ENCODE peak calls at places on chromosomes 7 and 10, in seven cellular contexts. K, J, B, V, X, F and P are unnamed samples.

GRCh38 chr7:88338521-88338920 is 31.8 kb upstream of the STEAP4 start:
- DNase-seq in V (no peak), F (no peak), J (no peak), X (no peak), B (no peak), K (no peak), P (no peak)

GRCh38 chr10:25064401-25064800 is 48.0 kb downstream of the THNSL1 start:
- DNase-seq in K (no peak), V (no peak), J (no peak), X (no peak), F (no peak), B (no peak), P (no peak)

GRCh38 chr10:19826712-19827111 is 10.5 kb downstream of the PLXDC2 start:
- DNase-seq in B (no peak), V (no peak), F (no peak), K (no peak), X (no peak), J (no peak), P (no peak)

GRCh38 chr7:137453356-137453755 is 109.8 kb upstream of the PTN start:
- DNase-seq in B (no peak), K (no peak), X (no peak), J (no peak), F (no peak), V (no peak), P (no peak)

GRCh38 chr10:3950676-3951275 is 165.8 kb upstream of the KLF6 start:
- DNase-seq in X (no peak), B (no peak), K (no peak), F (no peak), V (no peak), J (no peak), P (no peak)

GRCh38 chr7:42238709-42239395 is 1.8 kb upstream of the GLI3 start:
- DNase-seq in J (peak), X (peak), B (peak), V (no peak), K (peak), F (no peak), P (peak)

GRCh38 chr7:111937164-111937563 is 269.0 kb downstream of the DOCK4 start:
- DNase-seq in V (no peak), B (no peak), J (no peak), X (no peak), F (no peak), K (peak), P (no peak)

GRCh38 chr10:13788701-13789447 is 202.1 kb downstream of the PRPF18 start:
- DNase-seq in B (no peak), X (peak), V (peak), F (no peak), J (peak), K (no peak), P (no peak)

GRCh38 chr10:110636932-110637557 is 7.1 kb upstream of the RBM20 start:
- DNase-seq in K (peak), J (peak), X (no peak), F (no peak), V (no peak), B (no peak), P (no peak)

GRCh38 chr7:34886856-34887255 is 150.4 kb downstream of the DPY19L1 start:
- DNase-seq in B (no peak), F (no peak), X (no peak), J (no peak), V (no peak), K (no peak), P (peak)

GRCh38 chr7:66304536-66304935 is 99.4 kb downstream of the TPST1 start:
- DNase-seq in F (no peak), J (no peak), X (no peak), V (no peak), B (no peak), K (no peak), P (peak)
- H3K27ac ChIP-seq in F (no peak), J (no peak), X (no peak), V (no peak), B (no peak), K (no peak), P (no peak)

GRCh38 chr10:102595914-102596313 is 48.4 kb upstream of the TRIM8 start:
- DNase-seq in V (no peak), X (no peak), K (no peak), F (no peak), J (no peak), B (no peak), P (no peak)

GRCh38 chr10:102593074-102593803 is 51.0 kb upstream of the TRIM8 start:
- DNase-seq in K (no peak), B (no peak), F (no peak), X (no peak), V (no peak), J (peak), P (peak)

GRCh38 chr10:102596506-102596971 is 47.7 kb upstream of the TRIM8 start:
- DNase-seq in K (peak), V (peak), J (peak), F (peak), X (peak), B (peak), P (peak)

GRCh38 chr10:102595293-102595692 is 49.0 kb upstream of the TRIM8 start:
- DNase-seq in F (no peak), V (no peak), B (no peak), X (no peak), J (no peak), K (no peak), P (no peak)

DNA sequence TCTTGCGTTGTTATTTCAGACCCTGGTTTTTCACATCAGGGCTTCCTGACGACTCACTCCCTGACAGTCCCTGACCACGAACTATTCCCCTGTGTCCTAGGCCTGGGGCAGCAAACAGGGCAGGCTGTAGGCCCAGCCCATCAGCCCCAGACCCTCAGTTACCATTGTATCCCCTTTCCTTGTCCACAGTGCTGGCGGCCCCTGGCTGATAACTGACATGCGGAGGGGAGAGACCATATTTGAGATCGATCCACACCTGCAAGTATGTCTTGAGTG is 50.5 kb upstream of the TRIM8 start:
- DNase-seq in X (no peak), K (no peak), J (no peak), B (no peak), V (no peak), F (no peak), P (peak)
- H3K27ac ChIP-seq in X (no peak), K (no peak), J (peak), B (peak), V (no peak), F (no peak), P (peak)

GRCh38 chr7:158547817-158548216 is 39.8 kb downstream of the PTPRN2 start:
- DNase-seq in J (no peak), K (no peak), V (no peak), F (no peak), X (no peak), B (no peak), P (no peak)
- H3K27ac ChIP-seq in J (no peak), K (no peak), V (no peak), F (no peak), X (no peak), B (no peak), P (no peak)

DNA sequence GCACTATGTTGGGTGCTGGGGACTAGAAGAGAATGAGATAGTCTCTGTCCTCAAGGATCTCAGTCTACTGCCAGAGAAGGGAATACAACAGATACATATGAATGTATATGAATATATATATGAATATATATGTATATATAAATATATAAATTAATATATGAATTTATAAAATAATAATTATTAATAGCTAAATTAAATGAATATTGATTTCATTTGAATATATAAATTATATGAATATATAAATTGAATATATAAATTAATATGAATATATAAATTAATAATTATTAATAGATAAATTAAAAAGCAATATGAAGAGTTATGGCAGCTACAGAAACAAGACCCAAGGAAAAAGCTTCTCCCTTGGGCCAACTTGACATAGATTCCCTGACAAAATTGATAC is 59.8 kb upstream of the OPALIN start:
- DNase-seq in F (no peak), B (no peak), V (no peak), X (no peak), K (no peak), J (no peak), P (no peak)
- H3K27ac ChIP-seq in F (no peak), B (no peak), V (no peak), X (no peak), K (no peak), J (no peak), P (no peak)

DNA sequence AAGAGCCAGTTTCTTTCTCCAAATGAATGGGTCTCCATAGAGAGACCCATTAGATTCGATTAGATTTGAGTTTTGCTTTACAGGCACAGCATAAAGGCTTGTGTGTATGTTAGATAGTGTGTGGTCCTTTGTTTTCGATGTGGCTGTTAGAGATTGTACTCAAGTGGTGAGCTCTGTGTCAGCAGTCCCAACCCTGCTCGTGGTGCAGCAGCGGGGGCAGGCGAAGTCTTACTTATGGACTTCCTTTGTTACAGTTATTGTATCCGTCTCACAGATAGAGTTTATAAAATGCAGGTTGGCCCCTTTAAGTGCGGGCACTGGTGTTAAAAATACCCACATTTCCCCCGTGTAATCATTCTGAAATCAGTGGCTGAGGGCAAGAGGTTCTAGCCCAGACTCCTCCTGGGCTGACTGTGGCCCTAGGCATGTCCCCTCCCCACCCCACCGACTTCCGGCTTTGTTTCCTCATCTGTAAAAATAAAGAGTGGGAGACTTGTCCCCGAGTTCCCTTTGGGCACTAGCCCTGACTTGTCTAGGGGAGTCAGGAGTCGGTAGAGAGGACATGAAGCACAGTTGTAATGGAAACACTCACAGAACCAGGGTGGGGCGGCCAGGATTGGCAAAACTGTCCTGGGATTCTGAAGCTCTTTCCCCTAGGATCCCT is 28.6 kb downstream of the MTURN start:
- DNase-seq in X (no peak), V (peak), K (no peak), J (no peak), F (no peak), B (peak), P (no peak)
- H3K27ac ChIP-seq in X (peak), V (peak), K (peak), J (no peak), F (no peak), B (peak), P (no peak)

GRCh38 chr10:74823791-74824183 is 2.6 kb upstream of the KAT6B start:
- DNase-seq in F (no peak), J (no peak), K (no peak), X (no peak), V (no peak), B (no peak), P (peak)

GRCh38 chr10:74825371-74826141 is 844 bp upstream of the KAT6B start:
- DNase-seq in K (peak), J (no peak), B (no peak), X (no peak), F (no peak), V (no peak), P (peak)

GRCh38 chr10:74824184-74825032 is 2.0 kb upstream of the KAT6B start:
- DNase-seq in F (no peak), J (no peak), B (no peak), X (peak), V (peak), K (peak), P (no peak)

GRCh38 chr10:74826142-74827044 is at the start of gene KAT6B:
- DNase-seq in B (peak), K (peak), X (peak), J (peak), F (peak), V (peak), P (peak)

GRCh38 chr10:74825033-74825370 is 1.4 kb upstream of the KAT6B start:
- DNase-seq in F (peak), K (peak), V (peak), J (no peak), B (no peak), X (peak), P (no peak)
- H3K27ac ChIP-seq in F (peak), K (peak), V (peak), J (peak), B (peak), X (peak), P (peak)